ENCODE peak calls at places on chromosomes 11 and 22, in six cellular contexts. One of them, this sample, is unnamed.

GRCh38 chr22:26918236-26918635 is 260.8 kb downstream of the MIAT start:
- DNase-seq in GM12891: no peak
- DNase-seq in HepG2: no peak
- DNase-seq in H1: no peak
- DNase-seq in K562: no peak
- DNase-seq in GM12878: no peak
- DNase-seq in this sample: no peak

GRCh38 chr11:123474994-123475393 is 44.9 kb downstream of the GRAMD1B start:
- DNase-seq in GM12891: no peak
- DNase-seq in HepG2: no peak
- DNase-seq in H1: no peak
- DNase-seq in K562: no peak
- DNase-seq in GM12878: no peak
- DNase-seq in this sample: no peak

GRCh38 chr11:61777234-61778090 is 14.9 kb downstream of the TMEM258 start:
- DNase-seq in GM12891: peak; percentile 67
- DNase-seq in HepG2: no peak
- DNase-seq in H1: peak; percentile 92
- DNase-seq in K562: peak; percentile 77
- DNase-seq in GM12878: no peak
- DNase-seq in this sample: peak; percentile 70

GRCh38 chr11:45471002-45471665 is 185.0 kb upstream of the SYT13 start:
- DNase-seq in GM12891: no peak
- DNase-seq in HepG2: no peak
- DNase-seq in H1: no peak
- DNase-seq in K562: no peak
- DNase-seq in GM12878: no peak
- DNase-seq in this sample: no peak

GRCh38 chr11:76155455-76156232 is 50.7 kb downstream of the WNT11 start:
- DNase-seq in GM12891: no peak
- DNase-seq in HepG2: no peak
- DNase-seq in H1: no peak
- DNase-seq in K562: no peak
- DNase-seq in GM12878: no peak
- DNase-seq in this sample: no peak

GRCh38 chr11:3010004-3010403 is 17.9 kb upstream of the NAP1L4 start:
- DNase-seq in GM12891: no peak
- DNase-seq in HepG2: no peak
- DNase-seq in H1: no peak
- DNase-seq in K562: no peak
- DNase-seq in GM12878: no peak
- DNase-seq in this sample: no peak

GRCh38 chr11:90235536-90235935 is 12.7 kb upstream of the CHORDC1 start:
- DNase-seq in GM12891: no peak
- DNase-seq in HepG2: no peak
- DNase-seq in H1: no peak
- DNase-seq in K562: no peak
- DNase-seq in GM12878: no peak
- DNase-seq in this sample: no peak

GRCh38 chr11:70418130-70418529 is 19.8 kb downstream of the CTTN start:
- DNase-seq in GM12891: no peak
- DNase-seq in HepG2: no peak
- DNase-seq in H1: no peak
- DNase-seq in K562: no peak
- DNase-seq in GM12878: no peak
- DNase-seq in this sample: no peak

GRCh38 chr11:34632105-34632780 is 11.3 kb downstream of the EHF start:
- DNase-seq in GM12891: no peak
- DNase-seq in HepG2: no peak
- DNase-seq in H1: no peak
- DNase-seq in K562: no peak
- DNase-seq in GM12878: no peak
- DNase-seq in this sample: no peak

GRCh38 chr11:6646631-6647281 is 8.9 kb downstream of the DCHS1 start:
- DNase-seq in GM12891: peak; percentile 61
- DNase-seq in HepG2: no peak
- DNase-seq in H1: no peak
- DNase-seq in K562: no peak
- DNase-seq in GM12878: peak; percentile 61
- DNase-seq in this sample: no peak
- TF ChIP-seq TAF1 in GM12891: no peak
- TF ChIP-seq TAF1 in HepG2: no peak
- TF ChIP-seq TAF1 in H1: no peak
- TF ChIP-seq TAF1 in K562: no peak
- TF ChIP-seq TAF1 in GM12878: no peak
- TF ChIP-seq TAF1 in this sample: no peak

DNA sequence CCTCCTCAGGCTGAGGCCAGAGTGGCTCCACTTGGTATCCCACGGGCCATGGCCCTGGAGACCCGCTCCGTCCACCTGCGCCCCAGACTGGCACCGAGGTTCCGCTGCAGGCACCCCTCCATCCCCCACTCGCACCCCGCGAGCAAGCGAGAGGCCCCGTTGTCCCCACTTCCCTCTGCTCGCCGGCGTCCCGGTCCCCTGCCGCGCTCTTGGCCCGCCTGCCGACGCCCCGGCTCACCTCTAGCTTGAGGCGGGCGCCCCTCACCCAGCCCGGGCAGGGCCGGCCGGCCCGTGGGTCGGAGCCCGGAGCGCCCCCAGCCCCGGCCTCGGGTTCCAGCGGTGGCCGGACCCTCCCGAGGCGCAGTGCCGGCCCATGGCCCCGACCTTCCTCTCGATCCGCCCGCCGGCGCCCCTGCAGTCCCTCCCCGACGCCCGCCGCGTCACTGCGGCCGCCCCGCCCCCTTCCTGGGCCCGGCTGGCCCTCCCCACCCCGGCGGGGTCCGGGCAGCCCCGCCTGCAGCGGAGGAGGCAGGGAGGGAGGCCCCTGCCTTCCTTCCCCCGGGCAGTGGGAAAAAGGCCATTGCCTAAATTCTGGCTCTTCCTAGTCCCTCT is at the start of gene PITPNM1:
- DNase-seq in GM12891: peak; percentile 83
- DNase-seq in HepG2: peak; percentile 29
- DNase-seq in H1: peak; percentile 88
- DNase-seq in K562: peak; percentile 84
- DNase-seq in GM12878: no peak
- DNase-seq in this sample: peak; percentile 90
- TF ChIP-seq POLR2A in GM12891: no peak
- TF ChIP-seq POLR2A in HepG2: no peak
- TF ChIP-seq POLR2A in H1: no peak
- TF ChIP-seq POLR2A in K562: no peak
- TF ChIP-seq POLR2A in GM12878: peak; percentile 68
- TF ChIP-seq POLR2A in this sample: peak; percentile 23

GRCh38 chr22:36373258-36373579 is 14.5 kb downstream of the MYH9 start:
- DNase-seq in GM12891: no peak
- DNase-seq in HepG2: no peak
- DNase-seq in H1: no peak
- DNase-seq in K562: no peak
- DNase-seq in GM12878: no peak
- DNase-seq in this sample: no peak
- TF ChIP-seq POLR2AphosphoS5 in GM12891: no peak
- TF ChIP-seq POLR2AphosphoS5 in HepG2: no peak
- TF ChIP-seq POLR2AphosphoS5 in H1: peak; percentile 29
- TF ChIP-seq POLR2AphosphoS5 in K562: no peak
- TF ChIP-seq POLR2AphosphoS5 in GM12878: no peak
- TF ChIP-seq POLR2AphosphoS5 in this sample: no peak

DNA sequence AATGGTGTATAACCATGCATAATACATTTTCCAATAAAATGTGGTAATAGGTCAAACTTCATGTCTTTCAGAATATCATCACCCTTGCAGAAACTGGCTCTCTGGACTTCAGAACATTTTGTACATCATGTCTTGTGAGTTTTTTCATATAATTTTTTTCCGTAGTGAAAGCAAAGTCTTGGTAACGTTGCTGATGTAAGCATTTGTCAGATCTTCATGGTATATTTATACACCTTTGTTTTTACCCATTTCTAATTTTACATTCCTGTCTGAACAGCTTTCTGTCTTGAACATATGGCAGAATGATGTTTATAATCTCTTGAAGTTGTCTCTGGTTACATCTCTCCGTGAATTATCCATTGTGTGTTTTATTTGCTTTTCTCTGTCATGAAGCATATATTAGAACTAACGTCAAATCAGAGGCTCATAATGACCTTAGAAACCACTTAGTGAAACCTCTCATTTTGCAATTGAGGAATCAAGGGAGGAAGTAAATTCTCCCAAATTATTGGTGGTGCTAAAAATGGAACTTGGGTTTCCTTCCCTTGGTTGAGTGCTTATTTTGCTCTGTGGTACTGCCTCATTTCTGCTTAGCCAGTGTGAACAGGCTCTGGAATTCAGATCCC is 37.4 kb downstream of the CSRP3 start:
- DNase-seq in GM12891: no peak
- DNase-seq in HepG2: no peak
- DNase-seq in H1: no peak
- DNase-seq in K562: no peak
- DNase-seq in GM12878: no peak
- DNase-seq in this sample: no peak
- TF ChIP-seq TAF1 in GM12891: no peak
- TF ChIP-seq TAF1 in HepG2: no peak
- TF ChIP-seq TAF1 in H1: no peak
- TF ChIP-seq TAF1 in K562: no peak
- TF ChIP-seq TAF1 in GM12878: no peak
- TF ChIP-seq TAF1 in this sample: no peak

GRCh38 chr11:296206-296975 is 2.9 kb downstream of the IFITM5 start:
- DNase-seq in GM12891: no peak
- DNase-seq in HepG2: no peak
- DNase-seq in H1: no peak
- DNase-seq in K562: no peak
- DNase-seq in GM12878: no peak
- DNase-seq in this sample: no peak
- TF ChIP-seq POLR2A in GM12891: no peak
- TF ChIP-seq POLR2A in HepG2: no peak
- TF ChIP-seq POLR2A in H1: no peak
- TF ChIP-seq POLR2A in K562: no peak
- TF ChIP-seq POLR2A in GM12878: peak; percentile 10
- TF ChIP-seq POLR2A in this sample: no peak